ENCODE peak calls at places on chromosomes 11 and 22, in eight cellular contexts. H is GM06990, Y is A549, N is GM23338, S is MM.1S, Z is foreskin fibroblast, A is HL-60, U is stomach. W is an unnamed sample.

GRCh38 chr11:19160839-19161238 is 40.9 kb downstream of the CSRP3 start:
- DNase-seq in H (no peak), S (no peak), U (no peak), Y (no peak), A (no peak), N (no peak), Z (no peak), W (no peak)

GRCh38 chr11:79046365-79046764 is 394.5 kb downstream of the TENM4 start:
- DNase-seq in H (no peak), U (no peak), S (no peak), N (no peak), A (no peak), Z (peak), Y (no peak), W (no peak)

GRCh38 chr11:110199184-110199981 is 97.0 kb downstream of the RDX start:
- DNase-seq in Z (peak), N (no peak), S (no peak), Y (no peak), A (no peak), H (no peak), U (no peak), W (peak)

GRCh38 chr11:129973068-129973467 is 29.6 kb downstream of the PRDM10 start:
- DNase-seq in Z (no peak), Y (no peak), S (peak), N (peak), U (no peak), A (peak), H (no peak), W (no peak)

GRCh38 chr11:77156396-77157195 is 28.6 kb downstream of the MYO7A start:
- DNase-seq in S (no peak), H (no peak), A (no peak), Z (no peak), U (no peak), N (no peak), Y (no peak), W (no peak)

GRCh38 chr11:18594999-18595749 is 4.4 kb upstream of the MISFA start:
- DNase-seq in Y (no peak), N (no peak), S (no peak), Z (peak), U (no peak), A (no peak), H (no peak), W (peak)

GRCh38 chr22:22959147-22959827 is 71.7 kb downstream of the IGLL5 start:
- DNase-seq in U (peak), H (no peak), A (no peak), N (peak), S (peak), Z (peak), Y (peak), W (peak)

GRCh38 chr11:11996321-11997174 is 11.9 kb downstream of the DKK3 start:
- DNase-seq in U (no peak), Y (no peak), N (no peak), S (no peak), A (no peak), Z (no peak), H (no peak), W (no peak)

GRCh38 chr11:26028294-26028954 is 303.5 kb upstream of the ANO3 start:
- DNase-seq in Y (no peak), U (no peak), A (no peak), Z (peak), N (no peak), S (no peak), H (no peak), W (peak)

GRCh38 chr11:10809373-10810199 is 860 bp upstream of the EIF4G2 start:
- DNase-seq in N (peak), Z (peak), U (no peak), A (no peak), H (no peak), S (peak), Y (peak), W (peak)

GRCh38 chr11:86138958-86139357 is 70.1 kb upstream of the PICALM start:
- DNase-seq in A (peak), S (peak), N (no peak), H (no peak), Z (peak), Y (no peak), U (no peak), W (no peak)

GRCh38 chr11:86132667-86133310 is 63.9 kb upstream of the PICALM start:
- DNase-seq in S (no peak), H (no peak), Z (no peak), Y (no peak), A (no peak), U (no peak), N (no peak), W (no peak)

GRCh38 chr11:86134580-86135318 is 65.9 kb upstream of the PICALM start:
- DNase-seq in Z (no peak), S (no peak), Y (no peak), U (no peak), A (no peak), H (no peak), N (no peak), W (no peak)

GRCh38 chr11:86135319-86135714 is 66.4 kb upstream of the PICALM start:
- DNase-seq in S (no peak), A (no peak), H (no peak), Y (no peak), Z (no peak), N (no peak), U (no peak), W (no peak)

DNA sequence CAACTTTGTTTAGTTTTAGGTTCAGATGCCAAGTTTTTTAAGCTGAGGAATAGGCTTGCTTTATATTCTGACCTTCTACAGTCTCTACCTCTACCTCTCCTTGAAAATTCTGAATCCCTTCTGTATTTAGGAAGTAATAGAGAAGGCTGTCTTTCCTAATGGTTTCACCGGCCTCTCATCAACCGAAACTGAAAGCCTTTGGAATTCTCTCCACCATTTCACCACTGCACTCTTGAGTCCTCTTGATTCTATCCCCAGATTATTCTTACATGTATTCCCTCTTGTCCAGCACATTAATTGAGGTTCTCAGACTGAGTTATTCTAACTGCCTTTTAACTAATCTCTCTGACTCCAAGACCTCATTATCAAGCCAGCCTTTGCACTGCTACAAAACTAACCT is 67.7 kb upstream of the PICALM start:
- DNase-seq in H (no peak), S (no peak), U (no peak), Z (no peak), Y (no peak), N (no peak), A (no peak), W (no peak)
- H3K4me3 ChIP-seq in H (no peak), S (no peak), U (no peak), Z (no peak), Y (no peak), N (no peak), A (no peak), W (no peak)

DNA sequence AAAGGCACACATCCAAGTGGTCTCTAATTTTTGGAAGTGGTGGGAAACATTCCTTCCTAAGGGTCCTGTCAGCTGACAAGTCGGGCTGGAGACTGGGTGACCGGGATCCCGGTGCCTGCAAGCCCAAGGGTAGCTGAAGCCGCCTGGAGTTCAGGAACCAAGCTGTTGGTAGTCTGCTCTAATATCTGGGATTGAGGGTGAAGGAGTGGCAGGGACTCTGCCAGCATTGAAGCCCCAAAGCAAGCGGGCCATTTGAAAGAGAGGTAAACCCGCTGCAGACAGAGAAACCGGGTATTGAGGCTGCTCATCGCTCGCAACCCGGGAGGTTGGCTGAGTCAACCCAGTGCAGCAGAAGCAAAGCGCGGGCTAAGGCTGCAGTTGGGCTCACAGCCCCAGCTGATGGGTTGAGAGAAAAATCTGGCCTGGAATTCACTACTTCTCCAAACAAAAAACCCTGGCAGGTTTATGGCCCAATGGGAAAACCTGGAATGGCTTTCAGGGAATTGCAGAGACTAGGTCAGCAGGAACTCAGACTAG is 28.2 kb upstream of the FBXO3 start:
- DNase-seq in N (peak), U (peak), A (peak), H (no peak), Z (peak), S (peak), Y (peak), W (peak)
- H3K4me3 ChIP-seq in N (peak), U (peak), A (no peak), H (no peak), Z (peak), S (peak), Y (peak), W (peak)

GRCh38 chr11:123195182-123196059 is at the start of gene CLMP:
- DNase-seq in U (no peak), Y (peak), A (no peak), S (no peak), H (no peak), N (peak), Z (peak), W (peak)
- H3K4me3 ChIP-seq in U (peak), Y (peak), A (no peak), S (no peak), H (no peak), N (peak), Z (peak), W (peak)

GRCh38 chr22:45977551-45978274 is 751 bp upstream of the WNT7B start:
- DNase-seq in Z (peak), Y (no peak), A (no peak), U (no peak), S (no peak), N (peak), H (peak), W (no peak)

GRCh38 chr22:45975266-45976161 is 1.4 kb downstream of the WNT7B start:
- DNase-seq in U (no peak), Z (no peak), S (no peak), Y (no peak), H (no peak), A (no peak), N (peak), W (no peak)

GRCh38 chr22:45978275-45978713 is 1.3 kb upstream of the WNT7B start:
- DNase-seq in Z (no peak), Y (no peak), H (no peak), U (no peak), N (no peak), S (no peak), A (no peak), W (no peak)

GRCh38 chr22:45977003-45977395 is at the start of gene WNT7B:
- DNase-seq in S (peak), Y (peak), U (no peak), A (no peak), Z (no peak), H (no peak), N (peak), W (no peak)

DNA sequence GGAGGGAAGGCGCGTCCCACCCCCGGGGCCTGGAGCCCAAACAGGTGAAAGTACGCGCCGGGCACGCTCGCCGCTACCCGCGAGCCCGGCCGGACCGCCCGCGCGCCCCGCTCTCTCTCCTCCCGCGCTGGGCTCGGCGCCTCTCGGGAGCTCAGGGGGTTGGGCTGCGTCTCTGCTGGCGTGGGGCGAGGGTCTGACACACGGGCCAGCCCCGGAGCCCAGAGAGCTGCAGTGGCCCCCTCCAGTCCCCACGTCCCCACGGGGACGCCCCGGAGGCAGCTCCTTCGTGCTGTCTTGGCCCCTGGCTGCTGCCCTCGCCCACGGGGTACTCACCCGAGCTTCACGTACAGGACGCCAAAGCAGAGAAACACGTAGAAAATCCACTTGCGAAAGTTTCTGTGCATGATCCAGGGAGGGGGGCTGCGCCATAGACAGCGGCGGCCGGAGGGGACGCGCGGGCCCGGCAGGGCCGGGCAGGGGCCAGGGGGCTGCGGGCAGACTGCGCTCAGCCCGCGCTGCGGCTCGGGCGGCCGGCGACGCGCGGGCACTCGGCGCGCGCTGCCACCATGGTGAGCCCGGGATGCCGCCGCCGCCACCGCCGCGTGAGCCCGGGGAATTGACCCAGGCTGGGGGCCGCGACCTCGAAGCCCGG is 485 bp downstream of the WNT7B start:
- DNase-seq in Z (no peak), A (no peak), U (no peak), N (peak), S (no peak), Y (no peak), H (no peak), W (no peak)
- H3K4me3 ChIP-seq in Z (peak), A (peak), U (peak), N (peak), S (no peak), Y (peak), H (peak), W (peak)

GRCh38 chr22:30306629-30307016 is 17.3 kb upstream of the CASTOR1 start:
- DNase-seq in H (no peak), U (no peak), N (no peak), A (no peak), Z (no peak), Y (no peak), S (peak), W (no peak)

GRCh38 chr22:30307026-30307574 is 17.8 kb upstream of the CASTOR1 start:
- DNase-seq in U (no peak), H (no peak), S (no peak), A (no peak), Z (no peak), Y (no peak), N (no peak), W (no peak)

GRCh38 chr22:30304495-30305244 is 15.4 kb upstream of the CASTOR1 start:
- DNase-seq in H (no peak), U (peak), Y (no peak), A (no peak), S (no peak), Z (peak), N (no peak), W (no peak)

GRCh38 chr22:30305519-30305905 is 16.2 kb upstream of the CASTOR1 start:
- DNase-seq in Y (no peak), N (no peak), U (peak), S (peak), A (no peak), Z (no peak), H (peak), W (no peak)

GRCh38 chr22:30305906-30306628 is 16.8 kb upstream of the CASTOR1 start:
- DNase-seq in S (peak), Z (no peak), H (no peak), A (no peak), U (no peak), N (no peak), Y (no peak), W (no peak)
- H3K4me3 ChIP-seq in S (peak), Z (no peak), H (peak), A (no peak), U (no peak), N (no peak), Y (no peak), W (no peak)